ENCODE peak calls at places on chromosomes 2 and 18, in four cellular contexts. B, M, W and T are unnamed samples.

GRCh38 chr2:21118302-21118920 is 5.4 kb upstream of the TDRD15 start:
- DNase-seq in B (peak; percentile 33), M (peak; percentile 18), W (peak; percentile 81), T (peak; percentile 29)

GRCh38 chr2:177242136-177242987 is 22.2 kb downstream of the NFE2L2 start:
- DNase-seq in B (peak; percentile 77), M (peak; percentile 82), W (peak; percentile 70), T (no peak)

GRCh38 chr2:13020469-13020868 is 303.7 kb downstream of the TRIB2 start:
- DNase-seq in B (peak; percentile 53), M (no peak), W (no peak), T (no peak)

GRCh38 chr2:198312621-198313483 is 508.5 kb downstream of the PLCL1 start:
- DNase-seq in B (no peak), M (no peak), W (no peak), T (no peak)

GRCh38 chr18:10051877-10052631 is 138.2 kb downstream of the VAPA start:
- DNase-seq in B (no peak), M (no peak), W (peak; percentile 20), T (no peak)

GRCh38 chr2:96961551-96961950 is 24.8 kb downstream of the FAM178B start:
- DNase-seq in B (no peak), M (no peak), W (no peak), T (no peak)

GRCh38 chr2:200944467-200945394 is 18.7 kb downstream of the ORC2 start:
- DNase-seq in B (peak; percentile 50), M (peak; percentile 31), W (peak; percentile 82), T (no peak)

GRCh38 chr2:73043279-73043678 is 28.2 kb downstream of the SFXN5 start:
- DNase-seq in B (no peak), M (no peak), W (no peak), T (no peak)

GRCh38 chr18:12726774-12727550 is 24.1 kb downstream of the PSMG2 start:
- DNase-seq in B (peak; percentile 76), M (peak; percentile 50), W (peak; percentile 65), T (peak; percentile 60)

GRCh38 chr2:239719791-239720410 is 305.2 kb downstream of the NDUFA10 start:
- DNase-seq in B (no peak), M (no peak), W (no peak), T (no peak)

GRCh38 chr2:27078267-27079194 is at the start of gene EMILIN1:
- DNase-seq in B (no peak), M (no peak), W (no peak), T (no peak)
- TF ChIP-seq HMGXB4 in B (no peak), M (no peak), W (no peak), T (no peak)

GRCh38 chr2:109453596-109453995 is 160.2 kb downstream of the SEPTIN10 start:
- DNase-seq in B (no peak), M (no peak), W (no peak), T (no peak)
- TF ChIP-seq JUN in B (no peak), M (no peak), W (no peak), T (no peak)

DNA sequence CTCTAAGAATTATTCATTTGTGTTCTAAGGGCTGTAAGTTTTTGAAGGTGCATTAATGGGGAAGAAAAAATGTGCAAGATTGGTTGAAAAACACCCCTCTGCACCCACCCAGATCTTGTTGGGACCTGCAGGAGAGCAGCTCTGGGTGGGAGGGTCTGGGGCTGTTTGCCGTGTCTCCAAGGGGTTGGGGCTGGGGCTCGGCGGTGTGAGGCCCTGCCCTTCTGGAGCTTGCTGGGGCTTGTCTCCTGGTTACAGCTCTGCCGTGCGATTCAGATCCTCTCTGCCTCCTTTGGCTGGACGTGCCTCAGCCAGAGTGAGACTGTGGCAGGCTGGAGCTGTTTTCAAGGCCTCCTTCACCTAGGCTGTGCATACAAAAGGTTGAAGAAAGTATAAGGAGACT is 26.1 kb downstream of the IGFBP2 start:
- DNase-seq in B (no peak), M (no peak), W (no peak), T (no peak)
- TF ChIP-seq HMGXB4 in B (no peak), M (no peak), W (no peak), T (no peak)

GRCh38 chr2:68319397-68320117 is at the start of gene CNRIP1:
- DNase-seq in B (peak; percentile 41), M (peak; percentile 18), W (no peak), T (peak; percentile 64)
- TF ChIP-seq JUN in B (no peak), M (peak; percentile 35), W (no peak), T (no peak)

GRCh38 chr2:75896779-75897366 is 186.2 kb upstream of the GCFC2 start:
- DNase-seq in B (peak; percentile 40), M (peak; percentile 4), W (peak; percentile 60), T (peak; percentile 61)
- TF ChIP-seq HMGXB4 in B (no peak), M (no peak), W (no peak), T (no peak)

GRCh38 chr2:115386465-115386864 is 944.0 kb downstream of the DPP10 start:
- DNase-seq in B (no peak), M (no peak), W (no peak), T (no peak)

GRCh38 chr2:115389898-115390297 is 947.5 kb downstream of the DPP10 start:
- DNase-seq in B (no peak), M (no peak), W (no peak), T (no peak)

GRCh38 chr2:115384399-115384798 is 942.0 kb downstream of the DPP10 start:
- DNase-seq in B (no peak), M (no peak), W (no peak), T (no peak)

DNA sequence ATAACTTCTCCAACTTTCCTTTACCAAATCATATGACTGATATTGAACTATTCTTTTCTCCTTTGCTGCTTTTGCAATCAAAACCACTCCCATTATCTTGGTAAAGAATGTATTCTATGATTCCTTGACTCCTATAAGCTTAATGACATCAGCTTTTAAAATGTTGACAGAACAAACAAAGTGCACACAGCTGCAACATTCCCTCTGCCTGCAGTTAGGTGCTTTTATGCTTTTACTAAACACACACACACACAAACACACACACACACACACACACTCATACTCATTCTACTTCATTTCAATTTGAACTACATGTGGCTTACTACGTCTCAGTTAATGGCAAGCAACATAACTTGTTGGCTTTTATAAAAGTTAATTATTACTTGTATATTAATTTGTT is 946.6 kb downstream of the DPP10 start:
- DNase-seq in B (no peak), M (no peak), W (no peak), T (no peak)
- TF ChIP-seq JUN in B (no peak), M (no peak), W (no peak), T (no peak)

GRCh38 chr2:40360652-40361051 is 91.2 kb downstream of the SLC8A1 start:
- DNase-seq in B (no peak), M (no peak), W (no peak), T (peak; percentile 21)

GRCh38 chr2:40355451-40355850 is 96.4 kb downstream of the SLC8A1 start:
- DNase-seq in B (no peak), M (no peak), W (no peak), T (no peak)

GRCh38 chr2:40358783-40359182 is 93.1 kb downstream of the SLC8A1 start:
- DNase-seq in B (no peak), M (no peak), W (no peak), T (no peak)

GRCh38 chr2:40361478-40361877 is 90.4 kb downstream of the SLC8A1 start:
- DNase-seq in B (no peak), M (no peak), W (no peak), T (no peak)

DNA sequence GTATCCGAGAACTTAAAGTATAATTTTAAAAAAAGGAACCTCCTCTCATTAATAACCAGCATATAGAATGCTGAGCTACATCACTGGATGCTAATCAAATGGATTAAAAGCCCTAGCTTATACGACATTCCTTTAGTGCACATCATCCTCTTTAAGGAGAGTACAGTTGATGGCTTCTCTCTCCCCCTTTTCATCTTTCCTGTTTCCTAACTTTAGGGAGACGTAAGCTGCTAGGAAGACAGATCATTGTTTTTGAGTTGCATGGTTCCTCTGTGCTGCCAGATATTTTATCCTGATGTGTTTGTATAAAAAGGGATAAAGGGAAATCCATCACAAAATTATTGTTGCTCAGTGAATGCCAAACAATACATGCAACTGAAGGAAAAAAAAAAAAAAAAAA is 94.2 kb downstream of the SLC8A1 start:
- DNase-seq in B (no peak), M (no peak), W (no peak), T (no peak)
- TF ChIP-seq HMGXB4 in B (no peak), M (no peak), W (no peak), T (no peak)

GRCh38 chr2:46512185-46512584 is 32.8 kb downstream of the TMEM247 start:
- DNase-seq in B (no peak), M (no peak), W (no peak), T (no peak)
- TF ChIP-seq JUN in B (no peak), M (no peak), W (no peak), T (no peak)